ENCODE peak calls at places on chromosome X, in seven cellular contexts. A is T-cell; H is fibroblast of mammary gland; N is D341Med; E is pancreas; G is stimulated activated CD8-positive, alpha-beta memory T cell treated with anti-CD3 and anti-CD28 coated beads, Interleukin-4, amount 100 ng/mL, for 24 hours; K is posterior cingulate gyrus. T is an unnamed sample.

GRCh38 chrX:74613350-74614192 is 853 bp downstream of the RLIM start:
- DNase-seq in A (no peak), H (peak), N (peak), E (no peak), G (no peak), K (no peak), T (peak)

GRCh38 chrX:38275615-38276014 is 51.7 kb downstream of the RPGR start:
- DNase-seq in A (no peak), H (peak), N (no peak), E (no peak), G (no peak), K (no peak), T (no peak)

GRCh38 chrX:15216280-15216679 is 53.6 kb downstream of the ASB9 start:
- DNase-seq in A (no peak), H (no peak), N (no peak), E (no peak), G (no peak), K (no peak), T (no peak)

GRCh38 chrX:147891886-147892285 is 19.8 kb upstream of the FMR1 start:
- DNase-seq in A (no peak), H (peak), N (no peak), E (no peak), G (no peak), K (no peak), T (no peak)

GRCh38 chrX:143437439-143437838 is 79.8 kb downstream of the SPANXN3 start:
- DNase-seq in A (no peak), H (peak), N (peak), E (no peak), G (no peak), K (no peak), T (no peak)

GRCh38 chrX:97700547-97700946 is 816.8 kb downstream of the RPA4 start:
- DNase-seq in A (no peak), H (no peak), N (no peak), E (no peak), G (no peak), K (no peak), T (no peak)

GRCh38 chrX:41110801-41111625 is 25.8 kb downstream of the USP9X start:
- DNase-seq in A (no peak), H (no peak), N (no peak), E (no peak), G (no peak), K (no peak), T (no peak)

GRCh38 chrX:86021652-86022289 is 25.6 kb downstream of the CHM start:
- DNase-seq in A (no peak), H (no peak), N (no peak), E (no peak), G (no peak), K (no peak), T (no peak)

GRCh38 chrX:12901486-12901885 is 4.9 kb upstream of the TLR8 start:
- DNase-seq in A (peak), H (peak), N (peak), E (peak), G (peak), K (no peak), T (peak)

GRCh38 chrX:110402091-110402854 is 43.6 kb downstream of the RTL9 start:
- DNase-seq in A (no peak), H (peak), N (no peak), E (no peak), G (no peak), K (no peak), T (no peak)

GRCh38 chrX:27445438-27445837 is 17.7 kb downstream of the PPP4R3C start:
- DNase-seq in A (no peak), H (no peak), N (no peak), E (no peak), G (no peak), K (no peak), T (no peak)

GRCh38 chrX:10484683-10485247 is 135.6 kb downstream of the MID1 start:
- DNase-seq in A (no peak), H (no peak), N (no peak), E (no peak), G (no peak), K (no peak), T (no peak)

GRCh38 chrX:18620349-18620748 is 51.6 kb downstream of the RS1 start:
- DNase-seq in A (no peak), H (no peak), N (no peak), E (peak), G (no peak), K (no peak), T (no peak)

GRCh38 chrX:136397001-136397400 is 90.7 kb upstream of the BRS3 start:
- DNase-seq in A (no peak), H (peak), N (no peak), E (no peak), G (no peak), K (no peak), T (no peak)

GRCh38 chrX:67614414-67614813 is 70.6 kb downstream of the AR start:
- DNase-seq in A (no peak), H (peak), N (no peak), E (no peak), G (no peak), K (no peak), T (no peak)

GRCh38 chrX:18542897-18543296 is 117.5 kb downstream of the CDKL5 start:
- DNase-seq in A (no peak), H (no peak), N (no peak), E (no peak), G (no peak), K (no peak), T (no peak)

GRCh38 chrX:3345281-3346081 is 971 bp downstream of the MXRA5 start:
- DNase-seq in A (no peak), H (peak), N (peak), E (peak), G (no peak), K (peak), T (no peak)

GRCh38 chrX:24761306-24761705 is 67.6 kb downstream of the POLA1 start:
- DNase-seq in A (no peak), H (no peak), N (no peak), E (no peak), G (no peak), K (no peak), T (no peak)

GRCh38 chrX:36431819-36432218 is 512.3 kb downstream of the CFAP47 start:
- DNase-seq in A (no peak), H (peak), N (no peak), E (no peak), G (no peak), K (no peak), T (no peak)

GRCh38 chrX:110210417-110211139 is 107.3 kb downstream of the AMMECR1 start:
- DNase-seq in A (no peak), H (peak), N (no peak), E (no peak), G (no peak), K (no peak), T (no peak)

GRCh38 chrX:129840334-129840733 is 3.4 kb downstream of the ZDHHC9 start:
- DNase-seq in A (no peak), H (peak), N (no peak), E (no peak), G (no peak), K (no peak), T (no peak)

GRCh38 chrX:24668111-24668510 is 21.0 kb upstream of the PCYT1B start:
- DNase-seq in A (no peak), H (no peak), N (no peak), E (no peak), G (no peak), K (no peak), T (no peak)

GRCh38 chrX:135389243-135389642 is 32.5 kb upstream of the SMIM10L2A start:
- DNase-seq in A (no peak), H (no peak), N (no peak), E (no peak), G (no peak), K (no peak), T (no peak)

GRCh38 chrX:29040160-29040559 is 452.9 kb downstream of the IL1RAPL1 start:
- DNase-seq in A (no peak), H (no peak), N (no peak), E (no peak), G (no peak), K (no peak), T (no peak)

GRCh38 chrX:25442501-25442900 is 426.7 kb upstream of the ARX start:
- DNase-seq in A (no peak), H (no peak), N (peak), E (no peak), G (no peak), K (no peak), T (no peak)

GRCh38 chrX:104156630-104157529 is at the start of gene SLC25A53:
- DNase-seq in A (peak), H (peak), N (peak), E (peak), G (peak), K (peak), T (peak)

GRCh38 chrX:22246620-22247019 is 26.1 kb upstream of the CBLL2 start:
- DNase-seq in A (no peak), H (peak), N (no peak), E (no peak), G (no peak), K (no peak), T (no peak)

GRCh38 chrX:136200466-136200865 is 50.7 kb downstream of the MAP7D3 start:
- DNase-seq in A (no peak), H (peak), N (no peak), E (no peak), G (no peak), K (no peak), T (peak)

GRCh38 chrX:107716816-107717700 is 58.5 kb downstream of the TSC22D3 start:
- DNase-seq in A (peak), H (peak), N (no peak), E (peak), G (peak), K (peak), T (no peak)

GRCh38 chrX:45449982-45450381 is 249.3 kb upstream of the DIPK2B start:
- DNase-seq in A (no peak), H (no peak), N (no peak), E (no peak), G (no peak), K (no peak), T (no peak)

GRCh38 chrX:5648941-5649568 is 579.6 kb downstream of the NLGN4X start:
- DNase-seq in A (no peak), H (no peak), N (no peak), E (no peak), G (no peak), K (no peak), T (no peak)

GRCh38 chrX:117713411-117713810 is 403.2 kb downstream of the KLHL13 start:
- DNase-seq in A (no peak), H (no peak), N (no peak), E (no peak), G (no peak), K (no peak), T (peak)

GRCh38 chrX:29687687-29688086 is 527.7 kb upstream of the MAGEB2 start:
- DNase-seq in A (no peak), H (peak), N (no peak), E (no peak), G (no peak), K (no peak), T (no peak)

GRCh38 chrX:66022742-66023725 is 16.8 kb downstream of the VSIG4 start:
- DNase-seq in A (no peak), H (no peak), N (no peak), E (no peak), G (no peak), K (no peak), T (no peak)